ENCODE peak calls at places on chromosome 7, in nine cellular contexts. L, K, N, Q, S, C, D, B and G are unnamed samples.

GRCh38 chr7:37410305-37411209 is 38.1 kb downstream of the ELMO1 start:
- DNase-seq in Q (no peak), N (no peak), L (no peak), C (no peak), S (no peak), D (no peak), B (no peak), K (no peak), G (no peak)

GRCh38 chr7:114857605-114858004 is 64.3 kb upstream of the MDFIC start:
- DNase-seq in B (no peak), K (no peak), D (no peak), L (no peak), S (no peak), C (no peak), Q (no peak), N (no peak), G (no peak)

GRCh38 chr7:50304911-50305621 is 550 bp downstream of the IKZF1 start:
- DNase-seq in C (no peak), S (no peak), B (peak; percentile 36), K (no peak), Q (peak; percentile 90), L (peak; percentile 25), D (no peak), N (no peak), G (no peak)

GRCh38 chr7:136055266-136055665 is 78.1 kb upstream of the MTPN start:
- DNase-seq in N (no peak), C (no peak), L (no peak), B (no peak), D (no peak), Q (no peak), S (peak; percentile 14), K (no peak), G (no peak)

GRCh38 chr7:98630149-98630548 is 13.1 kb downstream of the NPTX2 start:
- DNase-seq in N (no peak), Q (no peak), D (no peak), B (no peak), S (no peak), L (no peak), C (no peak), K (no peak), G (no peak)

GRCh38 chr7:80154656-80155325 is 20.2 kb downstream of the GNAI1 start:
- DNase-seq in B (no peak), K (no peak), Q (no peak), L (no peak), N (no peak), C (peak; percentile 50), D (no peak), S (no peak), G (no peak)

GRCh38 chr7:119826547-119826946 is 446.4 kb upstream of the KCND2 start:
- DNase-seq in C (no peak), Q (no peak), L (no peak), B (no peak), S (no peak), K (no peak), N (no peak), D (no peak), G (no peak)

GRCh38 chr7:138239244-138239643 is 163.0 kb downstream of the AKR1D1 start:
- DNase-seq in N (no peak), Q (no peak), K (no peak), S (peak; percentile 20), C (no peak), L (no peak), D (no peak), B (no peak), G (no peak)

GRCh38 chr7:155533827-155534690 is 12.3 kb downstream of the CNPY1 start:
- DNase-seq in C (peak; percentile 20), N (no peak), Q (peak; percentile 78), K (no peak), B (peak; percentile 89), D (no peak), L (peak; percentile 92), S (peak; percentile 88), G (no peak)

GRCh38 chr7:125481323-125481722 is 551.7 kb upstream of the POT1 start:
- DNase-seq in N (no peak), S (no peak), C (no peak), D (no peak), B (no peak), Q (no peak), L (no peak), K (no peak), G (no peak)

GRCh38 chr7:50333266-50333665 is 28.8 kb downstream of the IKZF1 start:
- DNase-seq in S (peak; percentile 45), B (peak; percentile 27), L (peak; percentile 69), C (no peak), D (no peak), N (no peak), K (no peak), Q (peak; percentile 78), G (no peak)

GRCh38 chr7:115618676-115619075 is 411.9 kb downstream of the TFEC start:
- DNase-seq in Q (no peak), C (peak; percentile 66), N (no peak), D (no peak), K (no peak), S (no peak), B (no peak), L (no peak), G (no peak)

GRCh38 chr7:105837765-105838241 is 38.6 kb downstream of the ATXN7L1 start:
- DNase-seq in N (no peak), L (no peak), C (no peak), K (no peak), D (no peak), Q (no peak), S (no peak), B (peak; percentile 69), G (no peak)

GRCh38 chr7:112723416-112723815 is 66.8 kb downstream of the TMEM168 start:
- DNase-seq in N (no peak), C (no peak), Q (no peak), D (no peak), K (no peak), L (no peak), B (no peak), S (no peak), G (no peak)

GRCh38 chr7:87312215-87312865 is 33.1 kb upstream of the CROT start:
- DNase-seq in K (no peak), D (peak; percentile 58), Q (no peak), B (peak; percentile 68), N (peak; percentile 29), L (peak; percentile 73), C (peak; percentile 75), S (peak; percentile 83), G (peak; percentile 69)

GRCh38 chr7:221996-222715 is 29.8 kb downstream of the FAM20C start:
- DNase-seq in D (no peak), N (no peak), K (no peak), C (no peak), B (no peak), Q (no peak), L (no peak), S (no peak), G (no peak)

GRCh38 chr7:44194562-44195145 is 5.4 kb upstream of the GCK start:
- DNase-seq in K (no peak), C (no peak), S (no peak), Q (no peak), D (no peak), L (no peak), B (no peak), N (no peak), G (no peak)

GRCh38 chr7:17041324-17041723 is 159.5 kb upstream of the AGR3 start:
- DNase-seq in C (peak; percentile 94), N (no peak), S (no peak), B (no peak), D (no peak), K (no peak), L (no peak), Q (no peak), G (no peak)
- TF ChIP-seq POLR2AphosphoS5 in C (peak; percentile 64), N (no peak), S (no peak), B (no peak), D (no peak), K (no peak), L (no peak), Q (no peak), G (no peak)

GRCh38 chr7:21261627-21262564 is 166.0 kb upstream of the SP4 start:
- DNase-seq in D (peak; percentile 33), N (peak; percentile 44), B (peak; percentile 76), C (peak; percentile 67), Q (peak; percentile 71), L (peak; percentile 14), K (no peak), S (peak; percentile 33), G (no peak)

GRCh38 chr7:21253740-21254687 is 173.9 kb upstream of the SP4 start:
- DNase-seq in K (no peak), C (peak; percentile 78), Q (no peak), D (peak; percentile 63), S (peak; percentile 38), L (peak; percentile 62), N (peak; percentile 51), B (peak; percentile 94), G (peak; percentile 47)

GRCh38 chr7:21260939-21261338 is 166.9 kb upstream of the SP4 start:
- DNase-seq in C (no peak), S (no peak), K (no peak), N (no peak), Q (no peak), D (no peak), L (no peak), B (no peak), G (no peak)

GRCh38 chr7:21251166-21251806 is 176.6 kb upstream of the SP4 start:
- DNase-seq in B (no peak), Q (no peak), L (no peak), K (no peak), C (no peak), D (peak; percentile 28), S (no peak), N (no peak), G (no peak)

GRCh38 chr7:21256310-21256877 is 171.5 kb upstream of the SP4 start:
- DNase-seq in S (no peak), D (no peak), B (peak; percentile 58), Q (no peak), K (no peak), N (peak; percentile 32), L (peak; percentile 9), C (peak; percentile 62), G (no peak)
- TF ChIP-seq CTCF in S (peak; percentile 60), D (peak; percentile 39), B (peak; percentile 72), Q (peak; percentile 17), K (peak; percentile 37), N (peak; percentile 82), L (peak; percentile 70), C (peak; percentile 17), G (peak; percentile 57)

GRCh38 chr7:111274882-111275281 is 184.0 kb downstream of the LRRN3 start:
- DNase-seq in Q (no peak), S (no peak), L (no peak), B (no peak), D (no peak), K (no peak), N (no peak), C (peak; percentile 4), G (no peak)
- TF ChIP-seq POLR2AphosphoS5 in Q (no peak), S (no peak), L (no peak), B (no peak), D (no peak), K (no peak), N (no peak), C (no peak), G (no peak)

DNA sequence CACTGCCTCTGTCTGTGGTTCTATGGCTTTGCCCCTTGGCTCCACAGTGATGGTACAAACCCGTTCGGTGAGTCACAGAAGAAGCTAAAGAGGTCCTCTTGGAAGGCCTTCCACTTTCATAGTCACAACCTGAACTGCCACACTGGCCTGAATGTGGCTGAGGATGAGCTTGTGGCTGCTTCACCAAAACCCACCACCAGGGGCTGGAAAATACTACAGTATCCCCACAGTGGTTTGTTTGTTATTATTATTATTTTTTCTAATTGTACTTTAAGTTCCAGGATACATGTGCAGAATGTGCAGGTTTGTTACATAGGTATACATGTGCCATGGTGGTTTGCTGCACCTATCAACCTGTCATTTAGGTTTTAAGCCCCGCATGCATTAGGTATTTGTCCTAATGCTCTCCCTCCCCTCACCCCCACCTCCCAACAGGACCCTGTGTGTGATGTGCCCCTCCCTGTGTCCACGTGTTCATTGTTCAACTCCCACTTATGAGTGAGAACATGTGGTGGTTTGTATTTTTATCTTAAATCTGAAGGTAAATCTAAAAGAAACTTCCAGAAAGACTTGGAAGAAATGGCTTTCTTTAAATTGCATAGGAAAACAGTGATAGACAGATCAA is 160.8 kb upstream of the NPSR1 start:
- DNase-seq in L (peak; percentile 15), C (no peak), S (no peak), N (peak; percentile 8), D (no peak), Q (no peak), K (no peak), B (peak; percentile 48), G (no peak)
- TF ChIP-seq CTCF in L (peak; percentile 66), C (peak; percentile 34), S (no peak), N (peak; percentile 8), D (no peak), Q (no peak), K (no peak), B (peak; percentile 74), G (peak; percentile 51)